ENCODE peak calls at places on chromosomes 2 and 18, in four cellular contexts. One of them, this sample, is unnamed. For H3K4me1, the result is how much of the 10 kb centered on the place peaks cover.

GRCh38 chr18:28284132-28284531 is 107.2 kb upstream of the CDH2 start:
- DNase-seq in HepG2: no peak
- DNase-seq in SK-N-SH: no peak
- DNase-seq in esophagus muscularis mucosa: no peak
- DNase-seq in this sample: no peak

GRCh38 chr2:219402665-219403515 is 15.2 kb upstream of the DNPEP start:
- DNase-seq in esophagus muscularis mucosa: no peak
- DNase-seq in SK-N-SH: peak
- DNase-seq in HepG2: peak
- DNase-seq in this sample: peak

GRCh38 chr2:204110250-204111183 is 174.0 kb downstream of the ICOS start:
- DNase-seq in HepG2: no peak
- DNase-seq in esophagus muscularis mucosa: no peak
- DNase-seq in SK-N-SH: no peak
- DNase-seq in this sample: no peak

GRCh38 chr2:111042261-111042660 is 78.5 kb upstream of the BCL2L11 start:
- DNase-seq in esophagus muscularis mucosa: peak
- DNase-seq in SK-N-SH: no peak
- DNase-seq in HepG2: no peak
- DNase-seq in this sample: no peak

GRCh38 chr18:46497129-46497528 is 159.9 kb downstream of the LOXHD1 start:
- DNase-seq in HepG2: peak
- DNase-seq in SK-N-SH: no peak
- DNase-seq in esophagus muscularis mucosa: no peak
- DNase-seq in this sample: no peak

GRCh38 chr18:51135795-51136194 is 61.7 kb downstream of the MEX3C start:
- DNase-seq in esophagus muscularis mucosa: no peak
- DNase-seq in SK-N-SH: no peak
- DNase-seq in HepG2: peak
- DNase-seq in this sample: no peak

GRCh38 chr2:67215214-67215613 is 181.9 kb upstream of the ETAA1 start:
- DNase-seq in SK-N-SH: peak
- DNase-seq in HepG2: peak
- DNase-seq in esophagus muscularis mucosa: no peak
- DNase-seq in this sample: peak

GRCh38 chr2:239259603-239260298 is 141.1 kb downstream of the HDAC4 start:
- DNase-seq in esophagus muscularis mucosa: no peak
- DNase-seq in SK-N-SH: no peak
- DNase-seq in HepG2: no peak
- DNase-seq in this sample: no peak

GRCh38 chr2:85763831-85764230 is 10.0 kb downstream of the ATOH8 start:
- DNase-seq in esophagus muscularis mucosa: no peak
- DNase-seq in SK-N-SH: no peak
- DNase-seq in HepG2: no peak
- DNase-seq in this sample: no peak

GRCh38 chr2:157172866-157173578 is 84.5 kb upstream of the GALNT5 start:
- DNase-seq in SK-N-SH: no peak
- DNase-seq in esophagus muscularis mucosa: no peak
- DNase-seq in HepG2: no peak
- DNase-seq in this sample: no peak

GRCh38 chr2:31253344-31254155 is 19.6 kb downstream of the EHD3 start:
- DNase-seq in esophagus muscularis mucosa: no peak
- DNase-seq in HepG2: no peak
- DNase-seq in SK-N-SH: no peak
- DNase-seq in this sample: no peak

GRCh38 chr18:75276813-75277628 is 66.4 kb downstream of the TSHZ1 start:
- DNase-seq in SK-N-SH: no peak
- DNase-seq in esophagus muscularis mucosa: no peak
- DNase-seq in HepG2: no peak
- DNase-seq in this sample: no peak

GRCh38 chr2:55871637-55872036 is 51.9 kb downstream of the EFEMP1 start:
- DNase-seq in HepG2: no peak
- DNase-seq in esophagus muscularis mucosa: no peak
- DNase-seq in SK-N-SH: no peak
- DNase-seq in this sample: no peak

GRCh38 chr18:35494281-35494825 is 3.4 kb downstream of the INO80C start:
- DNase-seq in SK-N-SH: no peak
- DNase-seq in esophagus muscularis mucosa: no peak
- DNase-seq in HepG2: no peak
- DNase-seq in this sample: no peak

GRCh38 chr2:10504370-10504993 is 56.4 kb upstream of the ODC1 start:
- DNase-seq in SK-N-SH: no peak
- DNase-seq in HepG2: no peak
- DNase-seq in esophagus muscularis mucosa: no peak
- DNase-seq in this sample: no peak

GRCh38 chr2:69997296-69998184 is 36.1 kb upstream of the ASPRV1 start:
- DNase-seq in HepG2: no peak
- DNase-seq in esophagus muscularis mucosa: no peak
- DNase-seq in SK-N-SH: no peak
- DNase-seq in this sample: no peak

GRCh38 chr18:70448588-70448987 is 159.7 kb downstream of the SOCS6 start:
- DNase-seq in esophagus muscularis mucosa: no peak
- DNase-seq in SK-N-SH: no peak
- DNase-seq in HepG2: no peak
- DNase-seq in this sample: no peak

GRCh38 chr2:238493880-238494572 is 67.3 kb downstream of the ASB1 start:
- DNase-seq in SK-N-SH: no peak
- DNase-seq in HepG2: no peak
- DNase-seq in esophagus muscularis mucosa: peak
- DNase-seq in this sample: no peak

GRCh38 chr18:62288669-62289016 is 36.5 kb upstream of the TNFRSF11A start:
- DNase-seq in esophagus muscularis mucosa: no peak
- DNase-seq in HepG2: no peak
- DNase-seq in SK-N-SH: no peak
- DNase-seq in this sample: no peak

GRCh38 chr2:191276792-191277465 is 31.7 kb downstream of the MYO1B start:
- DNase-seq in HepG2: no peak
- DNase-seq in SK-N-SH: no peak
- DNase-seq in esophagus muscularis mucosa: no peak
- DNase-seq in this sample: no peak

GRCh38 chr2:30276455-30276911 is 45.1 kb downstream of the LBH start:
- DNase-seq in esophagus muscularis mucosa: no peak
- DNase-seq in SK-N-SH: no peak
- DNase-seq in HepG2: no peak
- DNase-seq in this sample: no peak

GRCh38 chr2:71736986-71737385 is 283.6 kb downstream of the DYSF start:
- DNase-seq in SK-N-SH: peak
- DNase-seq in esophagus muscularis mucosa: peak
- DNase-seq in HepG2: no peak
- DNase-seq in this sample: no peak

GRCh38 chr18:69528439-69528838 is 127.8 kb downstream of the DOK6 start:
- DNase-seq in esophagus muscularis mucosa: no peak
- DNase-seq in HepG2: no peak
- DNase-seq in SK-N-SH: no peak
- DNase-seq in this sample: no peak

GRCh38 chr2:140986456-140986855 is 1144.4 kb downstream of the LRP1B start:
- DNase-seq in SK-N-SH: no peak
- DNase-seq in HepG2: no peak
- DNase-seq in esophagus muscularis mucosa: no peak
- DNase-seq in this sample: no peak

GRCh38 chr18:76805221-76805620 is 17.1 kb upstream of the ZNF236 start:
- DNase-seq in SK-N-SH: no peak
- DNase-seq in HepG2: peak
- DNase-seq in esophagus muscularis mucosa: no peak
- DNase-seq in this sample: no peak

GRCh38 chr18:12336251-12336650 is 28.2 kb downstream of the TUBB6 start:
- DNase-seq in SK-N-SH: no peak
- DNase-seq in HepG2: no peak
- DNase-seq in esophagus muscularis mucosa: no peak
- DNase-seq in this sample: no peak

GRCh38 chr2:238771193-238771592 is 76.7 kb upstream of the TWIST2 start:
- DNase-seq in SK-N-SH: peak
- DNase-seq in HepG2: peak
- DNase-seq in esophagus muscularis mucosa: peak
- DNase-seq in this sample: no peak

GRCh38 chr18:56460590-56460989 is 177.8 kb downstream of the TXNL1 start:
- DNase-seq in HepG2: no peak
- DNase-seq in esophagus muscularis mucosa: no peak
- DNase-seq in SK-N-SH: no peak
- DNase-seq in this sample: no peak

GRCh38 chr2:128086244-128086643 is 4.8 kb upstream of the UGGT1 start:
- DNase-seq in esophagus muscularis mucosa: no peak
- DNase-seq in HepG2: peak
- DNase-seq in SK-N-SH: no peak
- DNase-seq in this sample: no peak

GRCh38 chr2:31235504-31235902 is 1.6 kb downstream of the EHD3 start:
- DNase-seq in HepG2: no peak
- DNase-seq in SK-N-SH: no peak
- DNase-seq in esophagus muscularis mucosa: no peak
- DNase-seq in this sample: no peak

GRCh38 chr2:12035956-12036639 is 289.7 kb downstream of the LPIN1 start:
- DNase-seq in SK-N-SH: no peak
- DNase-seq in esophagus muscularis mucosa: no peak
- DNase-seq in HepG2: no peak
- DNase-seq in this sample: no peak

GRCh38 chr18:76410033-76410432 is 85.0 kb downstream of the ZNF516 start:
- DNase-seq in SK-N-SH: no peak
- DNase-seq in esophagus muscularis mucosa: no peak
- DNase-seq in HepG2: no peak
- DNase-seq in this sample: no peak

GRCh38 chr2:234427081-234428058 is 69.5 kb downstream of the ARL4C start:
- DNase-seq in esophagus muscularis mucosa: no peak
- DNase-seq in SK-N-SH: no peak
- DNase-seq in HepG2: no peak
- DNase-seq in this sample: no peak

GRCh38 chr2:234423884-234424283 is 73.0 kb downstream of the ARL4C start:
- DNase-seq in esophagus muscularis mucosa: no peak
- DNase-seq in SK-N-SH: no peak
- DNase-seq in HepG2: no peak
- DNase-seq in this sample: no peak

GRCh38 chr2:234429265-234429664 is 67.6 kb downstream of the ARL4C start:
- DNase-seq in HepG2: peak
- DNase-seq in SK-N-SH: no peak
- DNase-seq in esophagus muscularis mucosa: no peak
- DNase-seq in this sample: no peak

GRCh38 chr2:234425923-234426603 is 70.8 kb downstream of the ARL4C start:
- DNase-seq in HepG2: no peak
- DNase-seq in esophagus muscularis mucosa: no peak
- DNase-seq in SK-N-SH: no peak
- DNase-seq in this sample: no peak

DNA sequence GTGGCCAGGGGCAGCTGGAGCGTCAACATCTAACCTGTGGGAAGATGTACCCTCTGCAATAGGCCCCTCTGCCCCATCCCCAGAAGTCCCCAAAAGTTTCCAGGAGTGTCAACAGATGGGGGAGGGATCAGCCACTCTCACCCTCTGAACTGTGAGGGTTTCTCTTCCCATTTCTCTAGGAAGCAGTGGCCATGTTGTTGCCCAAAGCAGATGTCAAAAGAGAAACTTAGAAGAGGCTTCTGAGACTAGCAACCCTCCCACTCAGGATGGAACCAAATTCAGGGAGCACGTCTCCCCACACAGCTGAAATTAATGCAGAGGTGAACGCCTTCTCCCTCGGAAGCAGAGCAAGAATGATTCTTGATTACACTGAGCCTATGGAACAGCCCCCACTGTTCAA is 70.3 kb downstream of the ARL4C start:
- DNase-seq in SK-N-SH: no peak
- DNase-seq in HepG2: no peak
- DNase-seq in esophagus muscularis mucosa: no peak
- DNase-seq in this sample: no peak
- H3K4me1 ChIP-seq in SK-N-SH: under half
- H3K4me1 ChIP-seq in HepG2: under half
- H3K4me1 ChIP-seq in esophagus muscularis mucosa: under half
- H3K4me1 ChIP-seq in this sample: under half

GRCh38 chr2:102184018-102184417 is 2.8 kb upstream of the IL1RL2 start:
- DNase-seq in SK-N-SH: no peak
- DNase-seq in HepG2: no peak
- DNase-seq in esophagus muscularis mucosa: no peak
- DNase-seq in this sample: no peak

GRCh38 chr2:102187191-102188150 is 648 bp downstream of the IL1RL2 start:
- DNase-seq in SK-N-SH: peak
- DNase-seq in esophagus muscularis mucosa: no peak
- DNase-seq in HepG2: no peak
- DNase-seq in this sample: peak

GRCh38 chr2:102190425-102191107 is 3.7 kb downstream of the IL1RL2 start:
- DNase-seq in HepG2: peak
- DNase-seq in esophagus muscularis mucosa: no peak
- DNase-seq in SK-N-SH: no peak
- DNase-seq in this sample: no peak

GRCh38 chr2:102185347-102185746 is 1.5 kb upstream of the IL1RL2 start:
- DNase-seq in SK-N-SH: no peak
- DNase-seq in esophagus muscularis mucosa: no peak
- DNase-seq in HepG2: no peak
- DNase-seq in this sample: no peak

GRCh38 chr2:102186676-102187190 is at the start of gene IL1RL2:
- DNase-seq in esophagus muscularis mucosa: no peak
- DNase-seq in HepG2: no peak
- DNase-seq in SK-N-SH: no peak
- DNase-seq in this sample: no peak
- H3K27ac ChIP-seq in esophagus muscularis mucosa: peak
- H3K27ac ChIP-seq in HepG2: no peak
- H3K27ac ChIP-seq in SK-N-SH: no peak
- H3K27ac ChIP-seq in this sample: no peak

GRCh38 chr18:48802543-48803428 is 148.0 kb downstream of the SMAD7 start:
- DNase-seq in SK-N-SH: no peak
- DNase-seq in esophagus muscularis mucosa: no peak
- DNase-seq in HepG2: no peak
- DNase-seq in this sample: no peak

GRCh38 chr18:48799724-48800315 is 150.9 kb downstream of the SMAD7 start:
- DNase-seq in SK-N-SH: no peak
- DNase-seq in HepG2: no peak
- DNase-seq in esophagus muscularis mucosa: no peak
- DNase-seq in this sample: no peak

GRCh38 chr18:48801728-48802542 is 148.8 kb downstream of the SMAD7 start:
- DNase-seq in SK-N-SH: no peak
- DNase-seq in esophagus muscularis mucosa: no peak
- DNase-seq in HepG2: no peak
- DNase-seq in this sample: peak

GRCh38 chr18:48800479-48800876 is 150.3 kb downstream of the SMAD7 start:
- DNase-seq in HepG2: no peak
- DNase-seq in esophagus muscularis mucosa: no peak
- DNase-seq in SK-N-SH: no peak
- DNase-seq in this sample: peak

GRCh38 chr18:48800877-48801727 is 149.7 kb downstream of the SMAD7 start:
- DNase-seq in HepG2: no peak
- DNase-seq in esophagus muscularis mucosa: no peak
- DNase-seq in SK-N-SH: no peak
- DNase-seq in this sample: peak
- TF ChIP-seq EP300 in HepG2: no peak
- TF ChIP-seq EP300 in esophagus muscularis mucosa: no peak
- TF ChIP-seq EP300 in SK-N-SH: no peak
- TF ChIP-seq EP300 in this sample: no peak

DNA sequence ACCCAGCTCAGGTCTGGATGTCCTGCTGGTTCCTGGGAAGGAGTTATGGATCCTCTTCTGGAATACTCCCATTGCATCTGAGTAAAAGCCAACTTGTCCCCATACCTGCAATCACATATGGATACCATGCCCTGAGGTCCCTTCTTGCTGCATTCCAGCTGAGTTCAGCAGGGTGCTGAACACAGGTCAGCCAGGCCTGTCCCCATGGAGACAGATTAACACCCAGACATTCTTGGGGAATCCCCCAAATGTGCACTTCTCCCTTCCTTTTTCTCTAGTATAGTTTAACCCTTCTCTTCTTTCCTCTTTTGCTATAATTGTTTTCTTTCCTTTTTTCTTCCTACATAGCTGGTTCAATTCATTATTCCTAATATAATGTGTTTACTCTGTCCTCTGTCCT is 799.6 kb upstream of the HS6ST1 start:
- DNase-seq in HepG2: no peak
- DNase-seq in SK-N-SH: no peak
- DNase-seq in esophagus muscularis mucosa: no peak
- DNase-seq in this sample: no peak
- H3K4me1 ChIP-seq in HepG2: under half
- H3K4me1 ChIP-seq in SK-N-SH: under half
- H3K4me1 ChIP-seq in esophagus muscularis mucosa: under half
- H3K4me1 ChIP-seq in this sample: under half